ENCODE peak calls at places on chromosomes 2 and 18, in seven cellular contexts. Z is HCT116, F is fibroblast of lung, V is astrocyte, D is A549, T is tibial artery, G is thoracic aorta. Y is an unnamed sample.

GRCh38 chr2:190180313-190181065 is 118.0 kb upstream of the MSTN start:
- DNase-seq in F (peak; percentile 27), G (no peak), Z (peak; percentile 44), T (no peak), D (peak; percentile 73), V (no peak), Y (peak; percentile 15)

GRCh38 chr2:53182609-53183008 is 585.0 kb upstream of the CHAC2 start:
- DNase-seq in G (no peak), T (no peak), D (no peak), V (no peak), F (no peak), Z (no peak), Y (no peak)

GRCh38 chr2:43136862-43137261 is 89.5 kb downstream of the ZFP36L2 start:
- DNase-seq in T (no peak), V (no peak), G (no peak), D (no peak), Z (no peak), F (no peak), Y (no peak)

GRCh38 chr2:241652142-241652541 is 14.6 kb downstream of the ATG4B start:
- DNase-seq in V (no peak), Z (no peak), D (no peak), G (no peak), F (no peak), T (no peak), Y (no peak)

GRCh38 chr2:100018794-100019193 is 123.6 kb downstream of the AFF3 start:
- DNase-seq in G (no peak), V (peak; percentile 74), T (no peak), F (peak; percentile 81), D (no peak), Z (no peak), Y (no peak)

GRCh38 chr18:23918395-23919032 is 96.0 kb upstream of the TTC39C start:
- DNase-seq in Z (peak; percentile 42), F (peak; percentile 29), D (peak; percentile 46), G (peak; percentile 38), V (peak; percentile 19), T (peak; percentile 87), Y (peak; percentile 36)

GRCh38 chr2:71893646-71894045 is 254.0 kb downstream of the CYP26B1 start:
- DNase-seq in V (no peak), Z (no peak), F (no peak), G (no peak), D (no peak), T (no peak), Y (no peak)

GRCh38 chr18:44564922-44565321 is 115.8 kb upstream of the SETBP1 start:
- DNase-seq in G (no peak), V (peak; percentile 76), Z (no peak), D (no peak), F (peak; percentile 77), T (no peak), Y (no peak)

GRCh38 chr2:95700554-95700953 is 108.8 kb downstream of the TRIM43 start:
- DNase-seq in V (no peak), Z (no peak), D (no peak), T (peak; percentile 37), F (no peak), G (no peak), Y (no peak)

GRCh38 chr18:60684843-60685513 is 312.4 kb upstream of the MC4R start:
- DNase-seq in D (peak; percentile 8), T (no peak), Z (peak; percentile 19), F (peak; percentile 29), G (no peak), V (peak; percentile 18), Y (no peak)

GRCh38 chr2:219939647-219940046 is 312.2 kb downstream of the SLC4A3 start:
- DNase-seq in V (no peak), T (no peak), F (no peak), G (no peak), D (no peak), Z (no peak), Y (no peak)

GRCh38 chr2:96265349-96265839 is 403 bp downstream of the TMEM127 start:
- DNase-seq in T (peak; percentile 52), F (no peak), Z (no peak), D (no peak), G (peak; percentile 15), V (no peak), Y (peak; percentile 52)

GRCh38 chr2:220969348-220969747 is 602.8 kb downstream of the EPHA4 start:
- DNase-seq in V (no peak), F (no peak), D (no peak), T (no peak), G (no peak), Z (no peak), Y (no peak)

GRCh38 chr2:11742702-11743530 is 3.5 kb upstream of the LPIN1 start:
- DNase-seq in F (no peak), T (no peak), D (no peak), V (no peak), Z (no peak), G (no peak), Y (no peak)

GRCh38 chr2:26316041-26316440 is 29.9 kb upstream of the SELENOI start:
- DNase-seq in F (no peak), Z (peak; percentile 15), D (peak; percentile 64), V (no peak), T (no peak), G (no peak), Y (no peak)

GRCh38 chr2:31446848-31447247 is 32.3 kb upstream of the XDH start:
- DNase-seq in V (peak; percentile 75), Z (no peak), T (no peak), D (no peak), G (no peak), F (peak; percentile 80), Y (no peak)

GRCh38 chr2:133591164-133591563 is 22.9 kb upstream of the NCKAP5 start:
- DNase-seq in F (peak; percentile 45), G (no peak), D (no peak), V (peak; percentile 32), T (peak; percentile 43), Z (no peak), Y (no peak)

GRCh38 chr2:45002661-45003210 is 6.5 kb downstream of the SIX2 start:
- DNase-seq in Z (no peak), V (no peak), G (no peak), F (no peak), T (no peak), D (no peak), Y (no peak)

GRCh38 chr18:12013186-12013916 is 32.0 kb downstream of the IMPA2 start:
- DNase-seq in T (no peak), G (no peak), D (no peak), Z (no peak), F (peak; percentile 48), V (peak; percentile 35), Y (no peak)

GRCh38 chr18:11955299-11956029 is 25.8 kb upstream of the IMPA2 start:
- DNase-seq in T (no peak), V (peak; percentile 87), Z (no peak), F (peak; percentile 91), D (peak; percentile 79), G (no peak), Y (peak; percentile 41)

GRCh38 chr18:27887287-27887686 is 289.6 kb downstream of the CDH2 start:
- DNase-seq in F (peak; percentile 6), G (no peak), D (peak; percentile 14), T (no peak), V (no peak), Z (no peak), Y (no peak)

DNA sequence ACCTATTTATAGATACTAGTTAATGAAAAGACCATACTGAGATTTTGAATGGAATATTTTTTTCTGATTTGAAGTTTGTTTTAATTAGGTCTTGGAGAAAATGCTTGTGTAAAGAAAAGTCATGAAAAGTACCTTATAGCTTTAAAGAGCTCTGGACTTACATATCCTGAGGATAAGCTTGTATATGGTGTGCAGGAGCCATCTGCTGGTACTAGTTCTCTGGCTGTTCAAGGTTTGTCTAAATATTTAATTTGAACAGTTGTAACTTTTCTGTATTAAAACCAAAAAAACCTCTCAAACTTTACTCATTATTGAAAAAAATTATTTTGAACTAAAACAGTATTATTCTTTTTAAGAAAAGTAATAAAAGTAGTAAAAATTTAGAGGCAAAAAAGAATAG is 50.2 kb downstream of the UBR3 start:
- DNase-seq in T (no peak), G (no peak), F (peak; percentile 15), Z (peak; percentile 10), D (peak; percentile 54), V (no peak), Y (peak; percentile 7)
- TF ChIP-seq CTCF in T (peak; percentile 24), G (peak; percentile 21), F (peak; percentile 34), Z (no peak), D (peak; percentile 49), V (no peak), Y (peak; percentile 35)

DNA sequence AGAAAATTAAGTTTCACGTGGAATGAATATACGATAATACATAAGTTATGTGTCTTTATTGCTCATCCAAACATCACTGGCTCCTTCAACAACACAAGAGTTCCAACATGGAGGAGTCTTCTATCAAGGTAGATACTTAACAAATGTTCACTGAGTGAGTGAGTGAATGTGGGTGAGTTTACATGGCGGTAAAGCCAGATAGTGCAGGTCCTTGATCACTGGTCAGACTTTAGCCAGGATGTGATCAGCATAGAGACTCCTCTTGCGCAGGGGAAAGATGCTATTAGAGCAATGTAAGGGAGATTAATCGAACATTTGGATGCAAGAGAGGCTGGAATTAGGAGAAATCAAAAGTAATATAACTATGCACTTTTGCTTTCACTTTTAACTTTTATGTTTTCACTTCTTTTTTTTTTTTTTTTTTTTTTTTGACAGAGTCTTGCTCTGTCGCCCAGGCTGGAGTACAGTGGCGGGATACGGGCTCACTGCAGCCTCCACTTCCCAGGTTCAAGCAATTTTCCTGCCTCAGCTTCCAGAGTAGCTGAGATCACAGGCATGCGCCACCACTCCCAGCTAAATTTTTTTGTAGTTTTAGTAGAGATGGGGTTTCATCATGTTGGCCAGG is 249.0 kb upstream of the ID2 start:
- DNase-seq in T (no peak), D (no peak), V (no peak), Z (no peak), F (no peak), G (no peak), Y (no peak)
- H3K27ac ChIP-seq in T (no peak overlapping the region), D (no peak overlapping the region), V (no peak overlapping the region), Z (no peak overlapping the region), F (no peak overlapping the region), G (no peak overlapping the region), Y (no peak overlapping the region)

GRCh38 chr2:32902986-32903385 is 43.8 kb upstream of the LTBP1 start:
- DNase-seq in F (no peak), G (no peak), D (no peak), T (no peak), V (no peak), Z (no peak), Y (no peak)
- TF ChIP-seq CTCF in F (no peak), G (no peak), D (no peak), T (no peak), V (no peak), Z (no peak), Y (no peak)

GRCh38 chr2:174059178-174059874 is 94.2 kb upstream of the SP3 start:
- DNase-seq in T (no peak), F (peak; percentile 77), G (no peak), Z (no peak), D (peak; percentile 16), V (peak; percentile 72), Y (no peak)

GRCh38 chr2:174063492-174064092 is 98.4 kb upstream of the SP3 start:
- DNase-seq in V (no peak), G (no peak), D (peak; percentile 12), T (no peak), F (no peak), Z (no peak), Y (peak; percentile 67)

GRCh38 chr2:174062934-174063333 is 97.8 kb upstream of the SP3 start:
- DNase-seq in V (no peak), D (no peak), G (no peak), T (no peak), F (no peak), Z (no peak), Y (no peak)

GRCh38 chr2:174058022-174058421 is 92.8 kb upstream of the SP3 start:
- DNase-seq in G (no peak), T (no peak), D (no peak), V (no peak), F (no peak), Z (no peak), Y (no peak)

GRCh38 chr2:174059875-174060226 is 94.7 kb upstream of the SP3 start:
- DNase-seq in Z (no peak), F (peak; percentile 49), V (peak; percentile 36), D (no peak), T (no peak), G (no peak), Y (no peak)
- H3K27ac ChIP-seq in Z (no peak overlapping the region), F (no peak overlapping the region), V (no peak overlapping the region), D (peak overlapping the region; percentile 12), T (no peak overlapping the region), G (no peak overlapping the region), Y (peak overlapping the region; percentile 71)

Y was measured in RWPE1.